ENCODE peak calls at places on chromosomes 2 and 18, in five cellular contexts. B, R, X, Y and F are unnamed samples.

GRCh38 chr2:230932556-230933511 is 7.8 kb upstream of the GPR55 start:
- DNase-seq in Y (no peak), X (peak), B (no peak), R (no peak), F (no peak)

GRCh38 chr2:108423502-108424251 is 25.3 kb upstream of the GCC2 start:
- DNase-seq in Y (no peak), R (no peak), B (no peak), X (no peak), F (no peak)

GRCh38 chr2:26991717-26992116 is 21.3 kb downstream of the MAPRE3 start:
- DNase-seq in R (no peak), B (no peak), X (no peak), Y (no peak), F (no peak)

GRCh38 chr2:38079111-38080052 is 3.4 kb upstream of the CYP1B1 start:
- DNase-seq in B (no peak), R (no peak), Y (no peak), X (no peak), F (no peak)

GRCh38 chr2:229642371-229642770 is 72.0 kb downstream of the DNER start:
- DNase-seq in B (no peak), X (no peak), R (no peak), Y (no peak), F (no peak)

GRCh38 chr2:237704476-237705224 is 77.3 kb downstream of the LRRFIP1 start:
- DNase-seq in R (no peak), B (no peak), Y (no peak), X (no peak), F (no peak)

GRCh38 chr18:42287047-42287446 is 332.0 kb downstream of the PIK3C3 start:
- DNase-seq in B (no peak), X (no peak), Y (peak), R (no peak), F (no peak)

GRCh38 chr2:49255325-49256023 is 101.2 kb upstream of the FSHR start:
- DNase-seq in B (no peak), X (no peak), R (no peak), Y (peak), F (no peak)

GRCh38 chr18:12422936-12423335 is 15.2 kb downstream of the PRELID3A start:
- DNase-seq in R (no peak), X (no peak), B (no peak), Y (peak), F (no peak)

GRCh38 chr2:43458002-43458628 is 137.7 kb downstream of the THADA start:
- DNase-seq in X (no peak), B (no peak), Y (no peak), R (no peak), F (no peak)

GRCh38 chr18:45771587-45771986 is 47.6 kb downstream of the SLC14A1 start:
- DNase-seq in X (no peak), Y (no peak), B (no peak), R (no peak), F (no peak)

GRCh38 chr18:80106482-80107051 is 2.5 kb upstream of the ADNP2 start:
- DNase-seq in R (no peak), X (no peak), B (no peak), Y (no peak), F (no peak)

GRCh38 chr2:15169326-15170038 is 391.7 kb downstream of the NBAS start:
- DNase-seq in R (no peak), Y (no peak), B (no peak), X (no peak), F (no peak)

GRCh38 chr18:72869786-72870185 is 2.0 kb upstream of the NETO1 start:
- DNase-seq in X (no peak), Y (no peak), B (no peak), R (no peak), F (no peak)

GRCh38 chr2:239151201-239152131 is 249.4 kb downstream of the HDAC4 start:
- DNase-seq in X (peak), R (no peak), Y (no peak), B (no peak), F (no peak)

GRCh38 chr2:150133623-150134022 is 353.8 kb downstream of the RND3 start:
- DNase-seq in R (no peak), Y (peak), B (no peak), X (no peak), F (no peak)

GRCh38 chr2:57864926-57865325 is 181.7 kb upstream of the VRK2 start:
- DNase-seq in R (no peak), Y (no peak), X (no peak), B (no peak), F (no peak)

GRCh38 chr2:110660558-110660957 is 17.3 kb downstream of the BUB1 start:
- DNase-seq in R (no peak), B (no peak), Y (no peak), X (no peak), F (no peak)